ENCODE peak calls at places on chromosomes 7 and 10, in four cellular contexts. G, Y, Q and A are unnamed samples.

GRCh38 chr10:30606313-30606712 is 23.2 kb downstream of the LYZL2 start:
- DNase-seq in Q (no peak), Y (no peak), G (no peak), A (no peak)

GRCh38 chr10:28586176-28586575 is 53.3 kb downstream of the WAC start:
- DNase-seq in G (no peak), Q (no peak), Y (no peak), A (no peak)

GRCh38 chr7:1357601-1358271 is 101.5 kb downstream of the MICALL2 start:
- DNase-seq in Y (no peak), G (no peak), Q (no peak), A (no peak)

GRCh38 chr10:4353059-4353655 is 472.9 kb upstream of the AKR1E2 start:
- DNase-seq in Q (no peak), G (no peak), Y (no peak), A (no peak)

GRCh38 chr7:47666164-47666862 is 84.4 kb upstream of the TNS3 start:
- DNase-seq in Y (no peak), Q (no peak), G (no peak), A (no peak)

GRCh38 chr7:17299477-17299991 is 1.1 kb downstream of the AHR start:
- DNase-seq in Q (no peak), Y (no peak), G (peak; percentile 10), A (no peak)

GRCh38 chr7:157077021-157077420 is 61.7 kb upstream of the UBE3C start:
- DNase-seq in G (no peak), Y (no peak), Q (no peak), A (no peak)

GRCh38 chr7:129066290-129067131 is 11.6 kb upstream of the TNPO3 start:
- DNase-seq in Y (no peak), Q (no peak), G (no peak), A (no peak)

GRCh38 chr10:104937528-104937927 is 296.4 kb downstream of the SORCS3 start:
- DNase-seq in G (no peak), Y (no peak), Q (peak; percentile 74), A (peak; percentile 2)

GRCh38 chr10:47456096-47456485 is 27.8 kb downstream of the ANXA8 start:
- DNase-seq in Q (no peak), Y (no peak), G (no peak), A (no peak)

GRCh38 chr10:22325272-22325947 is 4.5 kb downstream of the BMI1 start:
- DNase-seq in Y (no peak), G (peak; percentile 65), Q (peak; percentile 45), A (peak; percentile 30)

GRCh38 chr10:44125879-44126675 is 258.8 kb downstream of the CXCL12 start:
- DNase-seq in G (no peak), Q (no peak), Y (no peak), A (no peak)

GRCh38 chr7:142760071-142760642 is 10.6 kb upstream of the PRSS2 start:
- DNase-seq in Q (no peak), G (no peak), Y (no peak), A (no peak)

GRCh38 chr7:43391518-43391917 is 191.4 kb upstream of the STK17A start:
- DNase-seq in G (no peak), Q (no peak), Y (no peak), A (no peak)

GRCh38 chr7:48741545-48741944 is 182.8 kb upstream of the CDC14C start:
- DNase-seq in Y (no peak), Q (no peak), G (no peak), A (no peak)